ENCODE peak calls at places on chromosomes 16 and 17, in four cellular contexts. L is endothelial cell of umbilical vein, M is astrocyte of the cerebellum, R is BJ. T is an unnamed sample.

GRCh38 chr16:10736926-10737625 is 6.6 kb upstream of the NUBP1 start:
- DNase-seq in L (peak), M (peak), R (no peak), T (peak)

GRCh38 chr17:71440513-71440912 is 680.3 kb upstream of the SOX9 start:
- DNase-seq in M (no peak), L (no peak), R (no peak), T (no peak)

GRCh38 chr17:45413498-45413923 is 19.2 kb downstream of the ARHGAP27 start:
- DNase-seq in M (no peak), L (no peak), R (no peak), T (no peak)

GRCh38 chr16:87203060-87203656 is 114.0 kb downstream of the C16orf95 start:
- DNase-seq in M (peak), R (no peak), L (peak), T (peak)

GRCh38 chr17:46823657-46824056 is 5.2 kb upstream of the WNT3 start:
- DNase-seq in L (no peak), R (no peak), M (no peak), T (no peak)

GRCh38 chr17:49365667-49366066 is 3.6 kb upstream of the ZNF652 start:
- DNase-seq in L (no peak), R (no peak), M (no peak), T (peak)

GRCh38 chr17:2222301-2222700 is 81.3 kb downstream of the SMG6 start:
- DNase-seq in M (no peak), R (no peak), L (no peak), T (no peak)

GRCh38 chr17:32127156-32127897 is 15.0 kb upstream of the RHOT1 start:
- DNase-seq in M (peak), L (peak), R (no peak), T (peak)

GRCh38 chr17:40314557-40314953 is 5.6 kb downstream of the RARA start:
- DNase-seq in L (peak), M (no peak), R (peak), T (peak)

GRCh38 chr17:14061666-14062560 is 7.4 kb upstream of the COX10 start:
- DNase-seq in R (no peak), L (peak), M (no peak), T (peak)

GRCh38 chr16:50466170-50466569 is 82.0 kb upstream of the NKD1 start:
- DNase-seq in R (no peak), L (no peak), M (no peak), T (no peak)

GRCh38 chr16:13919330-13919682 is 648 bp upstream of the ERCC4 start:
- DNase-seq in R (no peak), L (no peak), M (peak), T (peak)

GRCh38 chr17:82779541-82779940 is 27.7 kb downstream of the TBCD start:
- DNase-seq in L (no peak), R (no peak), M (no peak), T (no peak)

GRCh38 chr17:82782657-82783207 is 30.9 kb downstream of the TBCD start:
- DNase-seq in M (no peak), L (no peak), R (no peak), T (no peak)

GRCh38 chr17:82780195-82780594 is 28.3 kb downstream of the TBCD start:
- DNase-seq in M (no peak), R (no peak), L (no peak), T (no peak)

GRCh38 chr17:82781894-82782274 is 30.0 kb downstream of the TBCD start:
- DNase-seq in M (peak), R (no peak), L (peak), T (peak)

DNA sequence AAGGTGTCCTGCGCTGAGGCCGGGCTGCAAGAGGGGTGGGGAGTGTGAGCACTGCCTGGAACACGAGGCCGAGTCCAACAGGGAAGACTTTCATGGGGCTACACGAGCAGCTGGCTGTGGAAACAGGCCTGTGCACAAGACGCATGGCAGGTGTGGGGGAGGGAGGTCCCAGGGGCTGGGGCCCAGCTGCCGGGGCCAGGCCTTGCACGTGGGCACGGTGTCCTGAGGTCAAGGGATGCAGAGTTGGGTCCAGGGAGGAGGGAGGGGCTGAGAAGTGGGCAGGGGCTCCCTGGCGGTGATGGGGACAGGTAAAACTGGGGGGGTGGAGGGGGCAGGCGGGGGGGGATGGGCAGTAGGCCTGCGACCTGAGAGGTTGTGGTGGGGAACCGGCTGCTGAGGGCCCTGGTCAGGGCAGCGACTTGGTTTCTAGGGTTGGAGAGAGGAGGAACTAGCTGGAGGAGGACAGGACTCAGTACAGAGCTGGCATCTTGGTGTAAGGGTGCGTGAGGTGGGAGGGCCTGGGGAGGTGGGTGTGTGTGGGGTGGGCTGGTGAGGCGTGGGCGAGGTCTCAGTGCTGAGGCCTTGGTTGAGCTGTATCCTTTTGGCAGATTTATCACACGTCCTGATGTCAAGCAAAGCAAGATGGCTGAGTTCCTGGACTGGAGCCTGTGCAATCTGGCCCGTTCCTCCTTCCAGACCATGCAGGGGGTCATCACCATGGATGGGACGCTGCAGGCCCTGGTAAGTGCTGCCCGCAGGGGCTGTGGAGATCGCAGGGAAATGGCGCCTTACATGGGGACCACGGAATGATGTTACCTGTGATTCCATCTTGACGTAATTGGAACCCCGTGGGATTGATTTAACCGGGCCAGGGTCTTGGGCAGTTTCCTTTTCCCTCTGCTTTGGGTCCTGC is 29.4 kb downstream of the TBCD start:
- DNase-seq in M (no peak), R (no peak), L (no peak), T (no peak)
- H3K4me3 ChIP-seq in M (no peak), R (no peak), L (no peak), T (no peak)

GRCh38 chr17:50423553-50424159 is 2.4 kb upstream of the ACSF2 start:
- DNase-seq in R (peak), L (peak), M (peak), T (peak)

GRCh38 chr17:50424246-50425000 is 1.6 kb upstream of the ACSF2 start:
- DNase-seq in R (no peak), M (no peak), L (no peak), T (no peak)

GRCh38 chr17:50422738-50423137 is 3.3 kb upstream of the ACSF2 start:
- DNase-seq in M (no peak), L (no peak), R (no peak), T (no peak)

GRCh38 chr17:50421308-50422031 is 4.5 kb upstream of the ACSF2 start:
- DNase-seq in L (peak), R (no peak), M (no peak), T (peak)

GRCh38 chr17:50420419-50421112 is 5.5 kb upstream of the ACSF2 start:
- DNase-seq in M (no peak), L (no peak), R (no peak), T (peak)
- H3K4me3 ChIP-seq in M (no peak), L (no peak), R (no peak), T (no peak)

GRCh38 chr17:74898376-74898946 is 5.0 kb upstream of the FADS6 start:
- DNase-seq in R (no peak), L (no peak), M (no peak), T (no peak)

GRCh38 chr17:74903034-74903433 is 9.6 kb upstream of the FADS6 start:
- DNase-seq in L (no peak), M (no peak), R (no peak), T (no peak)

GRCh38 chr17:74901353-74902145 is 8.1 kb upstream of the FADS6 start:
- DNase-seq in M (no peak), R (no peak), L (no peak), T (no peak)

GRCh38 chr17:74903671-74904070 is 10.2 kb upstream of the FADS6 start:
- DNase-seq in M (no peak), L (no peak), R (no peak), T (no peak)

GRCh38 chr17:74900208-74900607 is 6.8 kb upstream of the FADS6 start:
- DNase-seq in L (no peak), M (no peak), R (no peak), T (no peak)
- H3K4me3 ChIP-seq in L (no peak), M (no peak), R (no peak), T (no peak)

GRCh38 chr16:1039762-1040161 is 32.8 kb upstream of the SSTR5 start:
- DNase-seq in R (no peak), L (no peak), M (no peak), T (no peak)
- H3K4me3 ChIP-seq in R (no peak), L (no peak), M (no peak), T (no peak)

GRCh38 chr16:5062790-5063765 is 2.7 kb downstream of the C16orf89 start:
- DNase-seq in R (no peak), M (no peak), L (no peak), T (no peak)

GRCh38 chr16:5065368-5065767 is 388 bp downstream of the C16orf89 start:
- DNase-seq in M (no peak), L (no peak), R (no peak), T (no peak)

GRCh38 chr16:5066511-5066910 is 755 bp upstream of the C16orf89 start:
- DNase-seq in R (no peak), M (no peak), L (no peak), T (no peak)

GRCh38 chr16:5065813-5066212 is at the start of gene C16orf89:
- DNase-seq in L (no peak), M (no peak), R (no peak), T (no peak)

DNA sequence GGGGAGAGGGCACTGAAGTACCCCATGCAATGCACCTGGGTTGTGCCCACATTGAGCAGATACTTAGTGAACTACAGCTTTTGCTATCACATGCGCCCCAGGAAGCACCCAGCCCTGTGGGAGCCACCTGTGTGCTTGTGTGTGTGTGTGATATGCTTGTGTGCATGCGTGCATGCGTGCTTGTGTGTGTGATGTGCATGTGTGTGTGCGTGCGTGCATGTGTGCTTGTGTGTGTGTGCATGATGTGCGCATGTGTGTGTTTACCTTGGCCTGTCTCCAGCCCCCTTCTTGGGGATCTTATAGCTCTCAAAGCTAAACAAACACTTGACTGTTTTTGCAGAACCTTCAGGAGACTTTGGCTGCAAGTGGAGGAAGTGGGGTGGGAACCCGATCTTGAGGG is 841 bp downstream of the C16orf89 start:
- DNase-seq in R (no peak), M (no peak), L (no peak), T (no peak)
- H3K4me3 ChIP-seq in R (no peak), M (no peak), L (no peak), T (no peak)

GRCh38 chr16:22232277-22233049 is 26.4 kb downstream of the EEF2K start:
- DNase-seq in L (peak), M (no peak), R (no peak), T (no peak)

GRCh38 chr16:22225060-22225459 is 19.0 kb downstream of the EEF2K start:
- DNase-seq in L (no peak), R (no peak), M (no peak), T (peak)

GRCh38 chr16:22233050-22233405 is 26.9 kb downstream of the EEF2K start:
- DNase-seq in L (no peak), M (no peak), R (no peak), T (no peak)

DNA sequence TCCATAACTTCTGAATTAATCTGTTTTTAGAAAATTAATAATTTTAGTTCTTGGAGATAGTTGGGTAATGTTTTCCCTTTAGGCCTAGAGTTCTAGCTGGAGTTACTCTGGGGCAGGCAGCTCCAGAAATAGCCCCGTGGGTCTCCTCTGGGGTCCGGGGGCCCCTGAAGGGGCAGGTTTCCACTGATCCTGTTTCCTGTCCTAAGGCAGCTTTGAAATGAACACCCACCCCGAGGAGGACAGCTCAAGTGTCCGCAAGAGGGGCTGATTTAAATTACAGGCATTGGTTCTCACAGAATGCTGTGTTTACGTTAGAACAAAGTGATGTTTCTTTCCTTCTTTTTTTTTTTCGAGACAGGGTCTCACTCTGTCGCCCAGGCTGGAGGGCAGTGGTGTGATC is 23.8 kb downstream of the EEF2K start:
- DNase-seq in L (no peak), R (no peak), M (no peak), T (no peak)
- H3K4me3 ChIP-seq in L (no peak), R (no peak), M (no peak), T (no peak)

GRCh38 chr17:76530489-76530814 is 7.1 kb downstream of the CYGB start:
- DNase-seq in L (no peak), M (no peak), R (no peak), T (no peak)

GRCh38 chr17:76532072-76532651 is 5.3 kb downstream of the CYGB start:
- DNase-seq in M (no peak), R (no peak), L (no peak), T (peak)

GRCh38 chr17:76529643-76530488 is 7.6 kb downstream of the CYGB start:
- DNase-seq in M (no peak), R (no peak), L (peak), T (peak)

GRCh38 chr17:76531501-76532038 is 5.9 kb downstream of the CYGB start:
- DNase-seq in M (no peak), L (no peak), R (no peak), T (no peak)

DNA sequence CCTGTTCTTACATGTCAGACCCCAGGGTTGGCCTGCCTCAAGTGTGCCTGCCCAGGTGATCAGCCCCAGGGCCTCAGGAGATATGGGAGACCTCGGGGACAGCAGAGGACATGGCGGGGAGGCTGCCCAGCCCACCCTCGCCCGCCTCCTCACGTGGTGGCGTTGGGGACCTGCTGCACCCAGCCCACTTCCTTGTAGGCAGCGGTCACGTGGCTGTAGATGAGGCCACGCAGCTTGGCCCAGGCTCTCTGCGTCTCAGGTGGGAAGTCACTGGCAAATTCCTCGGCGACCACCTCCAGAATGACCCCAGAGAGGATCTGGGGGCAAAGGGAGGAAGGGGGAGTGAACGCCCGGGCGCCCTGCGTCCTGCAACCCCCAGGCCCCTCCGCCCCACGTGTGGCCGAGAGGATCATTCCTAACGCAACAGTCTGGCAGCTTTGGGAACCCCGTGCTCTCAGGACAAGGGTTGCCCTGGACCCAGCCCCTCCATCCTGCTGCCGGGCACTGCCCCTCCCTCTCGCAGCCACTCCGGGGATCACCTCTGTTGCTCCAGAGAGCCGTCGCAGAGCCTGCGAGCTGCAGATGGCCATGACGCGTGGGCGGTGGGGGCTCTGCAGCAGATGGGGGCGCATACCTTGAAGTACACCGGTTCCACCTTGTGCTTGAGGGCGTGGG is 6.5 kb downstream of the CYGB start:
- DNase-seq in M (no peak), R (no peak), L (no peak), T (no peak)
- H3K4me3 ChIP-seq in M (no peak), R (no peak), L (no peak), T (no peak)

T was measured in AG10803.